ENCODE peak calls at places on chromosomes 7 and 10, in eight cellular contexts. One of them, this sample, is unnamed. For H3K27me3 and H3K36me3, the result is how much of the 10 kb centered on the place peaks cover.

GRCh38 chr7:44380831-44381493 is 55.6 kb upstream of the CAMK2B start:
- DNase-seq in esophagus squamous epithelium: no peak
- DNase-seq in hepatocyte: no peak
- DNase-seq in SJSA1: no peak
- DNase-seq in brain microvascular endothelial cell: no peak
- DNase-seq in IMR-90: peak
- DNase-seq in suprapubic skin: peak
- DNase-seq in GM06990: no peak
- DNase-seq in this sample: peak

GRCh38 chr7:13293264-13294002 is 606.0 kb downstream of the ARL4A start:
- DNase-seq in SJSA1: no peak
- DNase-seq in hepatocyte: no peak
- DNase-seq in brain microvascular endothelial cell: no peak
- DNase-seq in esophagus squamous epithelium: no peak
- DNase-seq in IMR-90: no peak
- DNase-seq in GM06990: no peak
- DNase-seq in suprapubic skin: no peak
- DNase-seq in this sample: peak

GRCh38 chr10:124705021-124705740 is 39.0 kb downstream of the FAM53B start:
- DNase-seq in esophagus squamous epithelium: no peak
- DNase-seq in GM06990: no peak
- DNase-seq in hepatocyte: no peak
- DNase-seq in IMR-90: no peak
- DNase-seq in suprapubic skin: no peak
- DNase-seq in brain microvascular endothelial cell: peak
- DNase-seq in SJSA1: no peak
- DNase-seq in this sample: no peak

GRCh38 chr7:150567168-150567567 is at the start of gene GIMAP4:
- DNase-seq in IMR-90: no peak
- DNase-seq in suprapubic skin: no peak
- DNase-seq in hepatocyte: no peak
- DNase-seq in esophagus squamous epithelium: no peak
- DNase-seq in brain microvascular endothelial cell: no peak
- DNase-seq in GM06990: no peak
- DNase-seq in SJSA1: no peak
- DNase-seq in this sample: no peak

GRCh38 chr10:83544049-83544448 is 595.3 kb upstream of the GHITM start:
- DNase-seq in SJSA1: no peak
- DNase-seq in hepatocyte: no peak
- DNase-seq in brain microvascular endothelial cell: no peak
- DNase-seq in esophagus squamous epithelium: no peak
- DNase-seq in GM06990: no peak
- DNase-seq in suprapubic skin: no peak
- DNase-seq in IMR-90: no peak
- DNase-seq in this sample: no peak

GRCh38 chr7:157573244-157573643 is 236.4 kb downstream of the DNAJB6 start:
- DNase-seq in GM06990: no peak
- DNase-seq in IMR-90: no peak
- DNase-seq in hepatocyte: no peak
- DNase-seq in SJSA1: no peak
- DNase-seq in esophagus squamous epithelium: no peak
- DNase-seq in brain microvascular endothelial cell: no peak
- DNase-seq in suprapubic skin: no peak
- DNase-seq in this sample: no peak

GRCh38 chr7:24971333-24972165 is 8.4 kb downstream of the OSBPL3 start:
- DNase-seq in IMR-90: peak
- DNase-seq in hepatocyte: peak
- DNase-seq in suprapubic skin: no peak
- DNase-seq in esophagus squamous epithelium: no peak
- DNase-seq in GM06990: no peak
- DNase-seq in brain microvascular endothelial cell: peak
- DNase-seq in SJSA1: peak
- DNase-seq in this sample: peak

GRCh38 chr7:117250801-117251200 is 72.1 kb downstream of the WNT2 start:
- DNase-seq in suprapubic skin: no peak
- DNase-seq in esophagus squamous epithelium: no peak
- DNase-seq in SJSA1: no peak
- DNase-seq in brain microvascular endothelial cell: no peak
- DNase-seq in GM06990: no peak
- DNase-seq in hepatocyte: no peak
- DNase-seq in IMR-90: peak
- DNase-seq in this sample: no peak

GRCh38 chr7:55928006-55928767 is 23.5 kb upstream of the MRPS17 start:
- DNase-seq in brain microvascular endothelial cell: no peak
- DNase-seq in hepatocyte: no peak
- DNase-seq in esophagus squamous epithelium: no peak
- DNase-seq in suprapubic skin: no peak
- DNase-seq in SJSA1: no peak
- DNase-seq in IMR-90: no peak
- DNase-seq in GM06990: no peak
- DNase-seq in this sample: no peak

GRCh38 chr7:7956531-7957221 is 11.9 kb upstream of the GLCCI1 start:
- DNase-seq in esophagus squamous epithelium: no peak
- DNase-seq in suprapubic skin: no peak
- DNase-seq in GM06990: no peak
- DNase-seq in hepatocyte: no peak
- DNase-seq in SJSA1: no peak
- DNase-seq in IMR-90: peak
- DNase-seq in brain microvascular endothelial cell: no peak
- DNase-seq in this sample: no peak

GRCh38 chr10:121747163-121747775 is 149.0 kb upstream of the FGFR2 start:
- DNase-seq in GM06990: no peak
- DNase-seq in hepatocyte: no peak
- DNase-seq in suprapubic skin: no peak
- DNase-seq in esophagus squamous epithelium: no peak
- DNase-seq in brain microvascular endothelial cell: no peak
- DNase-seq in SJSA1: no peak
- DNase-seq in IMR-90: no peak
- DNase-seq in this sample: no peak

DNA sequence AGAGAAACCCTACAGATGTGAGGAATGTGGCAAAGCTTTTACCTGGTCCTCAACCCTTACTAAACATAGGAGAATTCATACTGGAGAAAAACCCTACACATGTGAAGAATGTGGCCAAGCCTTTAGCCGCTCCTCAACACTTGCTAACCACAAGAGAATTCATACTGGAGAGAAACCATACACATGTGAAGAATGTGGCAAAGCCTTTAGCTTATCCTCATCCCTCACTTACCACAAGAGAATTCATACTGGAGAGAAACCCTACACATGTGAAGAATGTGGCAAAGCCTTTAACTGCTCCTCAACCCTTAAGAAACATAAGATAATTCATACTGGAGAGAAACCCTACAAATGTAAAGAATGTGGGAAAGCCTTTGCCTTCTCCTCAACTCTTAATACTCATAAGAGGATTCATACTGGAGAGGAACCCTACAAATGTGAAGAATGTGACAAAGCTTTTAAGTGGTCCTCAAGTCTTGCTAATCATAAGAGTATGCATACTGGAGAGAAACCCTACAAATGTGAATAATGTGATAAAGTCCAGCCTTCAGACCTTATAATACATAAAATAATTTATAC is 38.2 kb downstream of the ZNF679 start:
- DNase-seq in brain microvascular endothelial cell: no peak
- DNase-seq in suprapubic skin: no peak
- DNase-seq in esophagus squamous epithelium: no peak
- DNase-seq in hepatocyte: no peak
- DNase-seq in IMR-90: no peak
- DNase-seq in GM06990: no peak
- DNase-seq in SJSA1: no peak
- DNase-seq in this sample: no peak
- H3K27me3 ChIP-seq in brain microvascular endothelial cell: under half
- H3K27me3 ChIP-seq in suprapubic skin: under half
- H3K27me3 ChIP-seq in esophagus squamous epithelium: under half
- H3K27me3 ChIP-seq in hepatocyte: under half
- H3K27me3 ChIP-seq in IMR-90: under half
- H3K27me3 ChIP-seq in GM06990: under half
- H3K27me3 ChIP-seq in SJSA1: under half
- H3K27me3 ChIP-seq in this sample: under half

GRCh38 chr10:132544744-132545658 is 7.4 kb downstream of the INPP5A start:
- DNase-seq in SJSA1: no peak
- DNase-seq in GM06990: no peak
- DNase-seq in IMR-90: no peak
- DNase-seq in hepatocyte: no peak
- DNase-seq in brain microvascular endothelial cell: no peak
- DNase-seq in esophagus squamous epithelium: no peak
- DNase-seq in suprapubic skin: no peak
- DNase-seq in this sample: no peak

GRCh38 chr10:132542819-132543218 is 5.2 kb downstream of the INPP5A start:
- DNase-seq in brain microvascular endothelial cell: no peak
- DNase-seq in esophagus squamous epithelium: no peak
- DNase-seq in hepatocyte: no peak
- DNase-seq in IMR-90: no peak
- DNase-seq in GM06990: no peak
- DNase-seq in suprapubic skin: no peak
- DNase-seq in SJSA1: no peak
- DNase-seq in this sample: no peak

GRCh38 chr10:132545659-132546367 is 8.2 kb downstream of the INPP5A start:
- DNase-seq in hepatocyte: no peak
- DNase-seq in suprapubic skin: no peak
- DNase-seq in brain microvascular endothelial cell: no peak
- DNase-seq in esophagus squamous epithelium: no peak
- DNase-seq in SJSA1: no peak
- DNase-seq in IMR-90: no peak
- DNase-seq in GM06990: no peak
- DNase-seq in this sample: no peak

GRCh38 chr10:132542086-132542775 is 4.6 kb downstream of the INPP5A start:
- DNase-seq in suprapubic skin: no peak
- DNase-seq in brain microvascular endothelial cell: no peak
- DNase-seq in SJSA1: no peak
- DNase-seq in GM06990: no peak
- DNase-seq in IMR-90: no peak
- DNase-seq in esophagus squamous epithelium: no peak
- DNase-seq in hepatocyte: no peak
- DNase-seq in this sample: no peak

DNA sequence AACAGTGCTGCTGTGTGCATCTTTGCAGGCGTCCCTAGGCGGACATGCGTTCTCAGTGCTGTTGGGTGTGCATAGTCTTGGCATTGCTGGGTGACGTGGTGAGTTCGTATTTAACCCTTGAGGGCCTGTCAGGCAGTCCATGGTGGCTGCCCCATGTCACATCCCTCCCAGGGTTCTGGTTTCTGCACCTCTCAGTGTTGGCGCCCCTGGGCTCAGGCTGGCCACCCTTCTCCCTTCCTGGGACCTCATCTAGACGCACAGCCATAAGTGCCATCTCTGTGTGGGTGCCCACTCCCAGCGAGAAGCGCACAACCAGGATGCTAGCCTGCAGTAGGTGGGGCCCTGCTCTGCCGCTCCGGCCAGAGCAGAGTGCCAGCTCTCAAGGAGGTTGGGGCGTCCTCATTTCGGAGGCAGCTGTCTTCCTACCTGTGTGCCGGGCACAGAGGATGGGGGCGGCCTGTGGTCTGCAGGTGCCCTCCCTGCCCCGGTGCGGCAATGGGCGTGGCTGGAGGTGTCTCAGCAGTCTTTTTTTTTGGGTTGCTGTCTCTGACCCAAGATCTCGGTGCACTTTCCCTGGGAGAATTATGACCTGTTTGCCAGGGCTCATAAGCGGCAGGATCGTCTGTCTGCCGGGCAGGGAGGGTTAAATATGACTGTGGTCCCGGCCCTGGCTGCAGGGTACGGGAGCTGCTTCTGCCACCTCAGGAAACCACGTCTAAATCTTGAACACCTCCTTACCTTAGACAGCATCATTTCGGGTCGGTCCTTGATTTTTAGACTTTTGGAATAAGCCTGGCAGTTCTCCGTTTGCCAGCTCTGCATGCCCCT is 6.5 kb downstream of the INPP5A start:
- DNase-seq in esophagus squamous epithelium: no peak
- DNase-seq in GM06990: no peak
- DNase-seq in hepatocyte: no peak
- DNase-seq in IMR-90: no peak
- DNase-seq in brain microvascular endothelial cell: no peak
- DNase-seq in suprapubic skin: no peak
- DNase-seq in SJSA1: no peak
- DNase-seq in this sample: no peak
- H3K4me3 ChIP-seq in esophagus squamous epithelium: no peak
- H3K4me3 ChIP-seq in GM06990: no peak
- H3K4me3 ChIP-seq in hepatocyte: no peak
- H3K4me3 ChIP-seq in IMR-90: no peak
- H3K4me3 ChIP-seq in brain microvascular endothelial cell: no peak
- H3K4me3 ChIP-seq in suprapubic skin: peak
- H3K4me3 ChIP-seq in SJSA1: no peak
- H3K4me3 ChIP-seq in this sample: no peak

DNA sequence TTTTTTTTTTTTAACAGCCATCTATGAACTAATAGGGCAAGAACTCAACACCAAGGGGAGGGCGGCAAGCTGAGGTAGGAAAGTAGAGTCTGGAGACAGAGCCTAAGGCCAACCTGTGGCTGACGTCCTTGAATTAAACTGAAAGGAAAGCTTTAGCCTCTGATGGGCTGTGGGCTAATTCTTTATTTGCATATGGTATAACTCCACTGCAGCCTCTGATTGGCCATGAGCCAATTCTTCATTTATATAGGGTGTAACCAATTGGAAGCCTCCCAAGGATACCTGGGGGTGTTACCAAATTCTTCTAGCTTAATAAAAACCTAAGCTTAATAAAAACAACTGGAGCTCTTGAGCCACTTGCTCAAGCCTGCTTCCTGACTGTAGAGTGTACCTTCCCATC is 10.3 kb downstream of the TYW1 start:
- DNase-seq in IMR-90: no peak
- DNase-seq in GM06990: no peak
- DNase-seq in suprapubic skin: no peak
- DNase-seq in hepatocyte: no peak
- DNase-seq in brain microvascular endothelial cell: no peak
- DNase-seq in esophagus squamous epithelium: no peak
- DNase-seq in SJSA1: no peak
- DNase-seq in this sample: no peak
- H3K36me3 ChIP-seq in IMR-90: under half
- H3K36me3 ChIP-seq in GM06990: under half
- H3K36me3 ChIP-seq in suprapubic skin: half or more
- H3K36me3 ChIP-seq in hepatocyte: under half
- H3K36me3 ChIP-seq in brain microvascular endothelial cell: under half
- H3K36me3 ChIP-seq in esophagus squamous epithelium: half or more
- H3K36me3 ChIP-seq in SJSA1: under half
- H3K36me3 ChIP-seq in this sample: under half

DNA sequence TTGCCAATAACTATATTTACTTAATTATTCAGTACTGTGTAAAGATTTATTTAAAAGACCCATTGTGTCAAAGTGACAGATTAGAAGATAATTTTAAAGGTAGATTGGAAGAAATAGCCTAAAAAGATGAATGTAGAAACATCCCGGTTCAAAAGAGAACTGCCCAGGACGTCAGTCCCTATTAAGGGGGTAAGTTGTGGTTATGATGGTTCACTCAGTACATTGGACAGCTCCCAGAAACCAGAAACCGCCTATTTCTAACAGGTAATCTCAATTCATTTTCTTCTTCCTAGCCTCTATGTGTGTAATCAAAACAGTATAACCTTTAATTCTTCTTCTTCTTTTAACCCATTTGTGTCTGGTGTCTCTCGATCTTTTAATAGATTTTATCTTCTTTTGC is 1.5 kb upstream of the FERD3L start:
- DNase-seq in hepatocyte: peak
- DNase-seq in brain microvascular endothelial cell: no peak
- DNase-seq in GM06990: no peak
- DNase-seq in suprapubic skin: no peak
- DNase-seq in esophagus squamous epithelium: no peak
- DNase-seq in IMR-90: peak
- DNase-seq in SJSA1: no peak
- DNase-seq in this sample: no peak
- H3K27me3 ChIP-seq in hepatocyte: half or more
- H3K27me3 ChIP-seq in brain microvascular endothelial cell: under half
- H3K27me3 ChIP-seq in GM06990: under half
- H3K27me3 ChIP-seq in suprapubic skin: half or more
- H3K27me3 ChIP-seq in esophagus squamous epithelium: half or more
- H3K27me3 ChIP-seq in IMR-90: under half
- H3K27me3 ChIP-seq in SJSA1: under half
- H3K27me3 ChIP-seq in this sample: under half

GRCh38 chr7:141074162-141074989 is 512 bp downstream of the TMEM178B start:
- DNase-seq in esophagus squamous epithelium: no peak
- DNase-seq in hepatocyte: peak
- DNase-seq in IMR-90: no peak
- DNase-seq in GM06990: peak
- DNase-seq in brain microvascular endothelial cell: no peak
- DNase-seq in SJSA1: no peak
- DNase-seq in suprapubic skin: no peak
- DNase-seq in this sample: no peak
- H3K4me3 ChIP-seq in esophagus squamous epithelium: peak
- H3K4me3 ChIP-seq in hepatocyte: peak
- H3K4me3 ChIP-seq in IMR-90: peak
- H3K4me3 ChIP-seq in GM06990: peak
- H3K4me3 ChIP-seq in brain microvascular endothelial cell: peak
- H3K4me3 ChIP-seq in SJSA1: no peak
- H3K4me3 ChIP-seq in suprapubic skin: peak
- H3K4me3 ChIP-seq in this sample: no peak

This sample was measured in MG63.